ENCODE peak calls at places on chromosome X, in five cellular contexts. F is Peyer's patch, S is AG10803, C is HCT116, N is BJ. D is an unnamed sample.

GRCh38 chrX:21745756-21746155 is 12.2 kb downstream of the SMPX start:
- DNase-seq in F (no peak), S (peak), C (no peak), N (no peak), D (peak)

GRCh38 chrX:115889121-115889890 is 281.2 kb upstream of the AGTR2 start:
- DNase-seq in F (no peak), S (no peak), C (no peak), N (no peak), D (no peak)

GRCh38 chrX:261167-261857 is 19.9 kb upstream of the PLCXD1 start:
- DNase-seq in F (no peak), S (no peak), C (no peak), N (no peak), D (no peak)

GRCh38 chrX:9593756-9594155 is 128.9 kb downstream of the TBL1X start:
- DNase-seq in F (no peak), S (no peak), C (no peak), N (no peak), D (no peak)

GRCh38 chrX:64842492-64842891 is 133.8 kb downstream of the ZC4H2 start:
- DNase-seq in F (no peak), S (no peak), C (no peak), N (no peak), D (no peak)

GRCh38 chrX:134676440-134676839 is 18.2 kb upstream of the PLAC1 start:
- DNase-seq in F (no peak), S (peak), C (no peak), N (peak), D (no peak)

GRCh38 chrX:8284131-8284530 is 113.1 kb upstream of the VCX2 start:
- DNase-seq in F (no peak), S (no peak), C (no peak), N (no peak), D (no peak)

GRCh38 chrX:16444353-16444752 is 205.6 kb upstream of the S100G start:
- DNase-seq in F (no peak), S (no peak), C (no peak), N (no peak), D (no peak)

GRCh38 chrX:107714196-107714811 is 61.3 kb downstream of the TSC22D3 start:
- DNase-seq in F (no peak), S (peak), C (no peak), N (no peak), D (no peak)

GRCh38 chrX:33133320-33133719 is 78.0 kb downstream of the DMD start:
- DNase-seq in F (no peak), S (no peak), C (no peak), N (no peak), D (no peak)

GRCh38 chrX:17682259-17682658 is 55.0 kb upstream of the SCML1 start:
- DNase-seq in F (no peak), S (peak), C (no peak), N (no peak), D (no peak)

GRCh38 chrX:32673193-32673592 is 538.2 kb downstream of the DMD start:
- DNase-seq in F (no peak), S (no peak), C (no peak), N (no peak), D (no peak)

GRCh38 chrX:68941385-68941952 is 112.6 kb downstream of the EFNB1 start:
- DNase-seq in F (no peak), S (no peak), C (no peak), N (no peak), D (no peak)

GRCh38 chrX:72714471-72714916 is 388 bp upstream of the PHKA1 start:
- DNase-seq in F (peak), S (peak), C (peak), N (no peak), D (peak)

GRCh38 chrX:12970691-12971202 is 4.2 kb upstream of the TMSB4X start:
- DNase-seq in F (no peak), S (peak), C (no peak), N (no peak), D (no peak)
- TF ChIP-seq CTCF in F (peak), S (peak), C (no peak), N (peak), D (no peak)

DNA sequence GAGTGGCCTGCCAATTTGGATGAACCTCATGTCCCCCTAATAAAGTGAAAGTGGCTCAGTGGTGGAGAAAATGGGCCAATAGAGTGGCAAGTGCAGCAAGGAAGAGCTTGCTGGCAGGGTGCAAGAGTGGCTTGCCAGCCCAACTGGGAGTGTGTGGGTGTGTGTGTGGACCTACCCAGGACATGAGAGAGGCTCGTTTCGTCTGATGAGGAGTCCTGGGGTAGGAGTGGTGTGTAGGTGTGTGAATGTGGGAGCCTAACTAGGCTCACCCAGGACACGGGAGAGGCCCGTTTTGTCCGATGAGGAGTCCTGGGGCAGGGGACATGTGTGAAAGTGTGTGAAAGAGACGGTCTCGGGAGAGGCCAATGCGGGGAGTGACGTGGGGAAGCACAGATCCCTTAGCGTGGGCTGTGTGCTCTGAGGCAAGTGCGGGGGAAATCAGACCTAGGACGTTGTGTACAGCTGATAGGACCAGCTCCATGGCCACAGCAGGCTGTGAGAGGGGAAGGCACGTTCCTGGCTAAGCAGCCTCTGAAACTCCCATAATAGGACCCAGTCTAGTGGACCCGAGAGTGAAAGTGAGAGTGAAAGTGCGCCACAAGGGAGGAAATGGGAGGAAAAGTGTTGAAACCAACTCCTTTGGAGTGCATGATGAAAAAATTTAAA is 5.3 kb downstream of the GAGE10 start:
- DNase-seq in F (no peak), S (peak), C (no peak), N (no peak), D (no peak)
- H3K4me3 ChIP-seq in F (peak), S (peak), C (no peak), N (peak), D (no peak)

GRCh38 chrX:103488332-103488731 is 31.0 kb downstream of the RAB40A start:
- DNase-seq in F (no peak), S (no peak), C (peak), N (no peak), D (no peak)
- TF ChIP-seq CTCF in F (no peak), S (peak), C (peak), N (peak), D (no peak)

DNA sequence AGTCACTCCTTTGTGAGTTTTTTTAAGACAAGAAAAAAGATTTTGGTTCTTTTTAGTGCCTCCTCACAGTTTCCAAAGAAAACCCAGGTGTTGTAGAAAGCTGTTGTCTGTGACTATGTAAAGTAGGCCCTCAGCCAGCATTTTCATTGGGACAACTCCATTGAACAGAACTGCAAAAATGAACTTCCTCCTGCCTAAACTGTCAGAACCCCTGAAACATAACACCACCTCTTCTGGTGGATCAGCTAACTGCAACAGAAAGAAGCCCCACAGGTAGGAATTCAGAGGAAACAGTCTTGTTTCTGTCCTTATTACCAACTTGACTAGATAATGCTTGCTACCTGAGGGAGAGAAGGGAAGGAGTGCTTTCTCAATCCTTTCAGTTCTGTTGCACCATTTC is 3.4 kb upstream of the ATP11C start:
- DNase-seq in F (no peak), S (no peak), C (peak), N (no peak), D (no peak)
- H3K4me3 ChIP-seq in F (no peak), S (no peak), C (no peak), N (no peak), D (no peak)

GRCh38 chrX:133475521-133475920 is 60.2 kb upstream of the GPC4 start:
- DNase-seq in F (no peak), S (no peak), C (no peak), N (no peak), D (no peak)
- TF ChIP-seq CTCF in F (no peak), S (no peak), C (no peak), N (no peak), D (no peak)

GRCh38 chrX:102651242-102651967 is at the start of gene GPRASP1:
- DNase-seq in F (peak), S (peak), C (no peak), N (no peak), D (peak)

GRCh38 chrX:102654696-102655095 is 3.4 kb downstream of the GPRASP1 start:
- DNase-seq in F (no peak), S (no peak), C (no peak), N (no peak), D (no peak)

GRCh38 chrX:102650903-102651241 is 411 bp upstream of the GPRASP1 start:
- DNase-seq in F (no peak), S (no peak), C (no peak), N (no peak), D (no peak)

DNA sequence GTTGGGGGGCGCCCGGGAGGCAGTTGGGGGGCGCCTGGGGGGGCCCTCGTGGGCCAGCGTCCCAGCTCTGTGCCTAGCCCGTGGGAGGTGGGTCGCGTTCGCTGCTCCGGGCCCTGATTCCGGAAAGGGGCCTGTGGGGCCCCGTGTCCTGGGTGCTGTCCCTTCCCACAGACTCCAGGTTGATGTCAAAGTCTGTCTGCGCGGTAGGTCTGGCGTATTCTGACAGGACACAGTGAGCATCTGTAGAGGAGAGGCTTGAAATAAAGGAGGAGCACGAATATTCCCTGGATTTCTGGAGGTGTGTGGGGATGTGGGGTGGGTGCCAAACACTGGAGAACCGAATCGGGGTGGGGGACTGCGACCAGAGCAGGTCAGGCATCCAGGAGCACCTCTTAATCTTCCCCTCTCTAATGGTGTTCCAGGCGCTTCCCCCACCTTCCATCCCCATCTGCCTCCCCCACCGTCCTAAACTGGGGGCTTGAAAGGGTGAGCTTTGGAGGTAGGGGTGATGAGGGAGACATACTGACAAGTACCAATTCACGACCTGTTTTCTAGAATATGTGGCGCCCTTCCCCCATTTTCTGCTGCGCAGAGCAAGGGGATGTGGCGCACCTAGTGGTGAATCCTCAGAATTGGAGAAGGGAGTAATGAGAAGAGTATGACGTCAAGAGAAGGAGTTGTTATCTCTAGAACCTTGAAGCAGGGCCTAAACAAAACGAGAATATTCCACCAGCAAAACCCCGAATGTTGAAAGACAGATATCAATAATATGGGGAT is 873 bp downstream of the GPRASP1 start:
- DNase-seq in F (no peak), S (peak), C (no peak), N (no peak), D (no peak)
- H3K4me3 ChIP-seq in F (peak), S (peak), C (no peak), N (peak), D (peak)

GRCh38 chrX:93875621-93876282 is 201.7 kb downstream of the FAM133A start:
- DNase-seq in F (no peak), S (no peak), C (no peak), N (no peak), D (no peak)

GRCh38 chrX:93874554-93874953 is 200.5 kb downstream of the FAM133A start:
- DNase-seq in F (no peak), S (no peak), C (no peak), N (no peak), D (no peak)
- TF ChIP-seq CTCF in F (peak), S (peak), C (no peak), N (no peak), D (peak)

GRCh38 chrX:137427061-137427778 is 138.7 kb upstream of the ZIC3 start:
- DNase-seq in F (no peak), S (no peak), C (no peak), N (no peak), D (no peak)
- H3K4me3 ChIP-seq in F (peak), S (peak), C (no peak), N (peak), D (no peak)

GRCh38 chrX:150615356-150615755 is 46.9 kb downstream of the MTM1 start:
- DNase-seq in F (no peak), S (no peak), C (no peak), N (no peak), D (no peak)
- TF ChIP-seq CTCF in F (no peak), S (no peak), C (no peak), N (no peak), D (no peak)

GRCh38 chrX:123184858-123185251 is 777 bp downstream of the GRIA3 start:
- DNase-seq in F (no peak), S (peak), C (no peak), N (no peak), D (peak)

GRCh38 chrX:123186796-123187195 is 2.7 kb downstream of the GRIA3 start:
- DNase-seq in F (no peak), S (peak), C (no peak), N (no peak), D (no peak)

GRCh38 chrX:123184199-123184857 is at the start of gene GRIA3:
- DNase-seq in F (no peak), S (peak), C (no peak), N (no peak), D (no peak)

GRCh38 chrX:123188081-123188480 is 4.0 kb downstream of the GRIA3 start:
- DNase-seq in F (no peak), S (peak), C (no peak), N (no peak), D (no peak)

DNA sequence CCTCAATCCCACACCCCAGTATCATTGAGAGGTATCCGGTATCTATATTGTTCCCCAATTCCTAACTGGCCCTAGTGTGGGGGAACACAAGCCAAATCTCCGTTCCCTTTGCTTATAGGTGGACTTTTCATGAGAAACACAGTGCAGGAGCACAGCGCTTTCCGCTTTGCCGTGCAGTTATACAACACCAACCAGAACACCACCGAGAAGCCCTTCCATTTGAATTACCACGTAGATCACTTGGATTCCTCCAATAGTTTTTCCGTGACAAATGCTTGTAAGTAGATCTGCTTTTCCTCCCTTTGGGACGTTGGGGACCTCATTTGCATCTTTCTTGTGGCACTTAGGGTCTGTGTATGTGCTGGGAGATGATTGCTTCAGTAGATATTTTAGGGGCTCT is 1.6 kb downstream of the GRIA3 start:
- DNase-seq in F (no peak), S (peak), C (no peak), N (no peak), D (no peak)
- H3K4me3 ChIP-seq in F (no peak), S (peak), C (no peak), N (peak), D (no peak)

D was measured in pancreas.